ENCODE peak calls at places on chromosomes 6 and 20, in ten cellular contexts. F is NCI-H2081; I is stimulated activated CD8-positive, alpha-beta memory T cell treated with anti-CD3 and anti-CD28 coated beads, Interleukin-15, amount 100 ng/mL, for 24 hours; E is germinal center; L is nucleus accumbens; B is ureter; V is small intestine; M is CD4-positive, CD25-positive, alpha-beta regulatory T cell; A is NCI-H1417; X is fibroblast of lung. G is an unnamed sample.

GRCh38 chr6:41021832-41022231 is 17.2 kb downstream of the UNC5CL start:
- DNase-seq in X (peak), F (peak), L (no peak), M (no peak), V (no peak), E (no peak), B (no peak), A (no peak), I (no peak), G (peak)

GRCh38 chr6:42315991-42316378 is 98.3 kb upstream of the MRPS10 start:
- DNase-seq in L (no peak), M (no peak), I (no peak), X (peak), V (peak), A (no peak), F (no peak), B (peak), E (no peak), G (no peak)

GRCh38 chr20:33829636-33830035 is 18.5 kb downstream of the CHMP4B start:
- DNase-seq in E (no peak), B (no peak), F (no peak), M (no peak), I (no peak), A (no peak), V (no peak), L (no peak), X (no peak), G (no peak)

GRCh38 chr6:166584046-166584679 is 2.3 kb downstream of the RAMACL start:
- DNase-seq in V (no peak), L (no peak), E (no peak), A (no peak), I (no peak), X (no peak), F (no peak), M (no peak), B (no peak), G (no peak)

GRCh38 chr6:129104131-129104530 is 221.2 kb downstream of the LAMA2 start:
- DNase-seq in F (no peak), L (no peak), A (no peak), E (no peak), M (no peak), I (no peak), B (no peak), X (peak), V (no peak), G (no peak)

GRCh38 chr20:32064667-32065066 is 12.6 kb downstream of the HCK start:
- DNase-seq in X (no peak), I (no peak), M (no peak), V (no peak), F (no peak), L (no peak), E (no peak), A (no peak), B (no peak), G (no peak)

GRCh38 chr6:21588812-21589811 is 4.4 kb upstream of the SOX4 start:
- DNase-seq in F (peak), B (peak), X (peak), E (peak), L (peak), V (peak), A (peak), M (peak), I (peak), G (peak)

GRCh38 chr20:24425523-24425922 is 43.9 kb upstream of the SYNDIG1 start:
- DNase-seq in V (no peak), I (no peak), M (no peak), X (no peak), E (no peak), F (no peak), B (no peak), A (no peak), L (no peak), G (no peak)

GRCh38 chr6:22071655-22072054 is 225.2 kb downstream of the PRL start:
- DNase-seq in B (no peak), L (peak), A (no peak), I (no peak), X (peak), E (no peak), F (no peak), V (no peak), M (no peak), G (peak)

GRCh38 chr6:122775975-122776374 is 3.5 kb upstream of the FABP7 start:
- DNase-seq in X (no peak), E (no peak), L (no peak), I (no peak), V (no peak), A (no peak), B (no peak), F (no peak), M (no peak), G (no peak)

GRCh38 chr20:32455901-32456701 is 98.0 kb downstream of the ASXL1 start:
- DNase-seq in M (no peak), B (no peak), E (no peak), I (no peak), A (no peak), V (no peak), X (no peak), L (no peak), F (no peak), G (no peak)

GRCh38 chr6:112251170-112251945 is 3.0 kb downstream of the LAMA4 start:
- DNase-seq in M (no peak), I (no peak), A (no peak), X (peak), L (peak), V (no peak), E (no peak), F (no peak), B (no peak), G (no peak)

GRCh38 chr6:87702589-87702945 is 534 bp upstream of the AKIRIN2 start:
- DNase-seq in V (no peak), E (peak), A (no peak), X (no peak), I (no peak), M (no peak), F (peak), L (no peak), B (no peak), G (no peak)

GRCh38 chr6:37209461-37210205 is 39.7 kb downstream of the PIM1 start:
- DNase-seq in V (no peak), X (no peak), M (no peak), I (no peak), F (no peak), B (no peak), L (no peak), E (no peak), A (no peak), G (no peak)

GRCh38 chr6:106889692-106890091 is 84.8 kb downstream of the CD24 start:
- DNase-seq in L (no peak), M (no peak), B (no peak), X (no peak), V (no peak), F (no peak), A (no peak), I (no peak), E (no peak), G (no peak)

GRCh38 chr20:50023116-50023802 is 40.5 kb downstream of the SNAI1 start:
- DNase-seq in B (no peak), M (no peak), F (no peak), X (no peak), A (no peak), E (no peak), L (no peak), I (no peak), V (no peak), G (no peak)

GRCh38 chr20:23350855-23351838 is 556 bp downstream of the NXT1 start:
- DNase-seq in L (peak), F (peak), V (peak), B (peak), A (peak), E (peak), X (peak), I (peak), M (peak), G (no peak)

GRCh38 chr20:642398-643174 is 10.4 kb downstream of the SRXN1 start:
- DNase-seq in X (no peak), L (peak), M (no peak), E (no peak), V (no peak), B (no peak), A (peak), F (no peak), I (no peak), G (peak)

GRCh38 chr6:73027691-73028090 is 197.6 kb downstream of the KHDC1L start:
- DNase-seq in B (no peak), M (no peak), L (no peak), I (no peak), F (no peak), E (no peak), A (no peak), X (no peak), V (no peak), G (no peak)

GRCh38 chr20:15945301-15945700 is 627.9 kb downstream of the KIF16B start:
- DNase-seq in I (no peak), V (no peak), F (no peak), X (peak), E (no peak), L (no peak), M (no peak), B (no peak), A (no peak), G (no peak)

GRCh38 chr6:158803733-158804143 is 15.4 kb downstream of the EZR start:
- DNase-seq in M (peak), L (no peak), E (peak), I (no peak), F (peak), V (peak), B (peak), X (peak), A (peak), G (no peak)

GRCh38 chr6:111069722-111070406 is 17.4 kb upstream of the SLC16A10 start:
- DNase-seq in B (no peak), M (no peak), F (no peak), V (no peak), L (no peak), E (no peak), A (no peak), X (no peak), I (no peak), G (no peak)

GRCh38 chr6:129516005-129516404 is 194.0 kb downstream of the ARHGAP18 start:
- DNase-seq in E (no peak), L (no peak), X (no peak), M (no peak), I (no peak), V (no peak), B (no peak), A (no peak), F (no peak), G (no peak)

GRCh38 chr20:7180261-7181045 is 413.0 kb downstream of the BMP2 start:
- DNase-seq in A (no peak), M (no peak), B (no peak), L (no peak), E (no peak), I (no peak), F (no peak), V (no peak), X (peak), G (no peak)

GRCh38 chr6:10621227-10621626 is 73.2 kb downstream of the C6orf52 start:
- DNase-seq in E (no peak), X (no peak), I (no peak), F (peak), V (peak), B (no peak), M (no peak), A (no peak), L (no peak), G (no peak)

GRCh38 chr6:131754715-131755567 is 44.1 kb upstream of the CTAGE9 start:
- DNase-seq in E (no peak), B (no peak), A (no peak), F (no peak), X (no peak), I (no peak), V (no peak), M (no peak), L (no peak), G (no peak)

GRCh38 chr6:170207586-170207985 is 83.3 kb downstream of the DLL1 start:
- DNase-seq in M (no peak), I (no peak), L (no peak), V (no peak), B (no peak), E (no peak), F (no peak), X (no peak), A (no peak), G (no peak)

GRCh38 chr20:40805592-40805991 is 116.6 kb upstream of the MAFB start:
- DNase-seq in M (no peak), E (no peak), L (no peak), F (no peak), B (no peak), I (no peak), A (no peak), X (no peak), V (no peak), G (no peak)

GRCh38 chr6:134994431-134994830 is 44.5 kb upstream of the ALDH8A1 start:
- DNase-seq in B (no peak), F (no peak), E (no peak), I (no peak), A (no peak), L (no peak), X (no peak), M (no peak), V (no peak), G (no peak)

GRCh38 chr6:110398778-110399177 is 16.6 kb downstream of the DDO start:
- DNase-seq in E (no peak), X (peak), M (no peak), F (no peak), B (no peak), V (no peak), L (no peak), A (no peak), I (no peak), G (no peak)

GRCh38 chr20:4435210-4435609 is 286.5 kb upstream of the PRND start:
- DNase-seq in A (no peak), M (no peak), L (no peak), V (no peak), I (no peak), F (no peak), B (no peak), E (no peak), X (peak), G (no peak)

GRCh38 chr6:160971151-160971550 is 20.4 kb upstream of the MAP3K4 start:
- DNase-seq in B (no peak), M (no peak), V (no peak), X (no peak), F (no peak), I (no peak), A (no peak), L (no peak), E (no peak), G (no peak)

GRCh38 chr6:3419624-3420272 is 37.1 kb downstream of the SLC22A23 start:
- DNase-seq in B (no peak), V (peak), X (peak), E (no peak), I (no peak), M (no peak), A (no peak), L (no peak), F (peak), G (no peak)

GRCh38 chr6:90328004-90328403 is 31.4 kb upstream of the BACH2 start:
- DNase-seq in X (peak), I (no peak), V (no peak), F (no peak), E (no peak), B (no peak), L (no peak), M (no peak), A (no peak), G (no peak)

GRCh38 chr20:21395666-21396044 is 1.7 kb downstream of the NKX2-4 start:
- DNase-seq in V (no peak), E (peak), F (no peak), L (no peak), X (no peak), A (no peak), I (no peak), B (no peak), M (peak), G (no peak)

GRCh38 chr6:56573624-56574023 is 69.1 kb downstream of the DST start:
- DNase-seq in V (no peak), L (no peak), M (no peak), F (no peak), B (no peak), X (peak), A (no peak), E (no peak), I (no peak), G (no peak)

GRCh38 chr20:33373735-33374605 is 27.3 kb downstream of the CDK5RAP1 start:
- DNase-seq in M (no peak), B (peak), A (no peak), V (peak), F (peak), L (no peak), E (no peak), I (no peak), X (peak), G (no peak)

GRCh38 chr6:37483917-37484785 is 15.5 kb downstream of the CCDC167 start:
- DNase-seq in E (peak), A (peak), F (peak), L (peak), M (peak), B (peak), I (peak), X (peak), V (peak), G (peak)

G was measured in frontal cortex.